ENCODE peak calls at places on chromosomes 3 and 15, in ten cellular contexts. F, C, R, L, E, J, Y, X, T and W are unnamed samples.

GRCh38 chr3:39181408-39182335 is 10.7 kb downstream of the XIRP1 start:
- DNase-seq in F (no peak), C (no peak), R (no peak), L (no peak), E (no peak), J (no peak), Y (no peak), X (no peak), T (no peak), W (no peak)

GRCh38 chr3:37480003-37480402 is 305.6 kb upstream of the LRRFIP2 start:
- DNase-seq in F (no peak), C (no peak), R (no peak), L (no peak), E (no peak), J (no peak), Y (no peak), X (peak; percentile 53), T (no peak), W (no peak)

GRCh38 chr3:49901351-49902339 is 2.0 kb downstream of the MST1R start:
- DNase-seq in F (no peak), C (no peak), R (no peak), L (no peak), E (no peak), J (no peak), Y (no peak), X (no peak), T (no peak), W (no peak)

GRCh38 chr3:54897028-54897711 is 30.7 kb downstream of the LRTM1 start:
- DNase-seq in F (no peak), C (no peak), R (no peak), L (no peak), E (no peak), J (no peak), Y (no peak), X (no peak), T (peak; percentile 57), W (no peak)

GRCh38 chr15:73284073-73284472 is 84.7 kb downstream of the HCN4 start:
- DNase-seq in F (no peak), C (peak; percentile 13), R (no peak), L (no peak), E (peak; percentile 35), J (no peak), Y (no peak), X (peak; percentile 44), T (peak; percentile 32), W (no peak)

GRCh38 chr3:184773341-184774186 is 38.4 kb upstream of the VPS8 start:
- DNase-seq in F (no peak), C (no peak), R (no peak), L (no peak), E (no peak), J (peak; percentile 33), Y (no peak), X (no peak), T (no peak), W (no peak)

GRCh38 chr3:183210862-183211341 is 42.2 kb upstream of the B3GNT5 start:
- DNase-seq in F (no peak), C (no peak), R (no peak), L (no peak), E (no peak), J (no peak), Y (no peak), X (no peak), T (no peak), W (no peak)

GRCh38 chr3:152595975-152596832 is 238.7 kb upstream of the P2RY1 start:
- DNase-seq in F (peak; percentile 30), C (peak; percentile 70), R (peak; percentile 69), L (no peak), E (peak; percentile 97), J (peak; percentile 16), Y (no peak), X (no peak), T (peak; percentile 87), W (no peak)

GRCh38 chr15:100849021-100849831 is 30.4 kb upstream of the ALDH1A3 start:
- DNase-seq in F (no peak), C (peak; percentile 65), R (peak; percentile 30), L (peak; percentile 42), E (peak; percentile 39), J (no peak), Y (peak; percentile 53), X (no peak), T (peak; percentile 14), W (no peak)

GRCh38 chr3:169964176-169964575 is 2.4 kb upstream of the SEC62 start:
- DNase-seq in F (no peak), C (no peak), R (peak; percentile 60), L (no peak), E (no peak), J (no peak), Y (no peak), X (no peak), T (peak; percentile 35), W (no peak)

GRCh38 chr3:78322780-78323179 is 1282.9 kb downstream of the ROBO2 start:
- DNase-seq in F (no peak), C (no peak), R (no peak), L (no peak), E (no peak), J (peak; percentile 53), Y (peak; percentile 1), X (no peak), T (no peak), W (no peak)

GRCh38 chr3:13244695-13245449 is 171.6 kb upstream of the IQSEC1 start:
- DNase-seq in F (no peak), C (no peak), R (no peak), L (no peak), E (no peak), J (no peak), Y (no peak), X (no peak), T (no peak), W (no peak)

GRCh38 chr15:37015025-37015424 is 85.3 kb downstream of the MEIS2 start:
- DNase-seq in F (no peak), C (peak; percentile 12), R (no peak), L (no peak), E (no peak), J (no peak), Y (no peak), X (no peak), T (peak; percentile 82), W (no peak)

GRCh38 chr15:42079401-42079908 is 14.9 kb downstream of the PLA2G4D start:
- DNase-seq in F (no peak), C (no peak), R (no peak), L (no peak), E (no peak), J (no peak), Y (no peak), X (no peak), T (no peak), W (no peak)

GRCh38 chr3:15660055-15660940 is 58.8 kb downstream of the BTD start:
- DNase-seq in F (no peak), C (no peak), R (no peak), L (no peak), E (no peak), J (no peak), Y (no peak), X (peak; percentile 54), T (no peak), W (no peak)

GRCh38 chr15:95132774-95133173 is 901.4 kb downstream of the MCTP2 start:
- DNase-seq in F (no peak), C (no peak), R (peak; percentile 78), L (no peak), E (no peak), J (no peak), Y (no peak), X (no peak), T (peak; percentile 53), W (no peak)

GRCh38 chr3:195095704-195096036 is 175.3 kb downstream of the XXYLT1 start:
- DNase-seq in F (no peak), C (no peak), R (no peak), L (no peak), E (no peak), J (no peak), Y (no peak), X (no peak), T (no peak), W (no peak)

GRCh38 chr3:52468336-52468735 is 12.9 kb downstream of the NISCH start:
- DNase-seq in F (no peak), C (no peak), R (no peak), L (no peak), E (no peak), J (no peak), Y (no peak), X (peak; percentile 63), T (no peak), W (no peak)

GRCh38 chr3:74617786-74618185 is 3.3 kb upstream of the CNTN3 start:
- DNase-seq in F (no peak), C (no peak), R (no peak), L (no peak), E (no peak), J (no peak), Y (no peak), X (no peak), T (no peak), W (no peak)

GRCh38 chr3:171326717-171327440 is 133.3 kb downstream of the TNIK start:
- DNase-seq in F (no peak), C (no peak), R (no peak), L (no peak), E (no peak), J (no peak), Y (no peak), X (no peak), T (no peak), W (no peak)

GRCh38 chr3:182668541-182668940 is 124.8 kb upstream of the ATP11B start:
- DNase-seq in F (no peak), C (no peak), R (no peak), L (no peak), E (no peak), J (no peak), Y (no peak), X (no peak), T (no peak), W (no peak)

GRCh38 chr15:80614711-80615360 is 80.3 kb upstream of the ABHD17C start:
- DNase-seq in F (no peak), C (no peak), R (no peak), L (no peak), E (no peak), J (no peak), Y (no peak), X (no peak), T (no peak), W (peak; percentile 70)

GRCh38 chr15:51935466-51936118 is 36.0 kb downstream of the LEO1 start:
- DNase-seq in F (no peak), C (peak; percentile 54), R (no peak), L (no peak), E (no peak), J (no peak), Y (no peak), X (no peak), T (no peak), W (no peak)

GRCh38 chr3:195696632-195697278 is 24.0 kb upstream of the MUC20 start:
- DNase-seq in F (no peak), C (no peak), R (no peak), L (no peak), E (no peak), J (peak; percentile 59), Y (no peak), X (peak; percentile 59), T (no peak), W (peak; percentile 91)

GRCh38 chr3:194011807-194012206 is 124.1 kb upstream of the HES1 start:
- DNase-seq in F (no peak), C (no peak), R (no peak), L (no peak), E (no peak), J (no peak), Y (no peak), X (no peak), T (no peak), W (no peak)

GRCh38 chr3:118666-119065 is 77.9 kb upstream of the CHL1 start:
- DNase-seq in F (no peak), C (no peak), R (no peak), L (no peak), E (no peak), J (no peak), Y (no peak), X (no peak), T (no peak), W (no peak)

GRCh38 chr3:100634493-100635272 is 25.3 kb downstream of the ADGRG7 start:
- DNase-seq in F (no peak), C (no peak), R (no peak), L (no peak), E (peak; percentile 40), J (peak; percentile 10), Y (no peak), X (no peak), T (peak; percentile 25), W (no peak)

GRCh38 chr15:38635170-38635569 is 70.6 kb upstream of the RASGRP1 start:
- DNase-seq in F (no peak), C (no peak), R (no peak), L (no peak), E (no peak), J (no peak), Y (no peak), X (no peak), T (no peak), W (no peak)